ENCODE peak calls at places on chromosomes 3 and 15, in eight cellular contexts. Y is omental fat pad, T is foreskin fibroblast, C is neural crest cell, M is SK-N-SH, D is psoas muscle, G is cardiac muscle cell, Z is H9. L is an unnamed sample.
A peak's percentile ranks its signal among the peaks of the same experiment; 100 is the strongest.

GRCh38 chr15:88708256-88709054 is 69.6 kb downstream of the ISG20 start:
- DNase-seq in G (peak; percentile 9), C (no peak), Z (no peak), M (no peak), T (peak; percentile 83), D (no peak), Y (no peak), L (no peak)

GRCh38 chr3:123750659-123751420 is 133.3 kb downstream of the MYLK start:
- DNase-seq in G (peak; percentile 90), D (no peak), T (peak; percentile 92), M (no peak), Y (no peak), Z (peak; percentile 48), C (no peak), L (no peak)

GRCh38 chr3:127226451-127226850 is 33.5 kb downstream of the PRR23E start:
- DNase-seq in T (no peak), Z (no peak), D (no peak), G (peak; percentile 23), Y (no peak), C (no peak), M (no peak), L (no peak)

GRCh38 chr3:32045091-32045964 is 61.1 kb upstream of the GPD1L start:
- DNase-seq in G (peak; percentile 79), C (no peak), D (no peak), Y (peak; percentile 24), Z (peak; percentile 38), M (peak; percentile 9), T (peak; percentile 66), L (peak; percentile 10)

GRCh38 chr15:33852094-33852493 is 116.2 kb upstream of the CHRM5 start:
- DNase-seq in M (no peak), T (no peak), C (no peak), D (no peak), Z (no peak), G (peak; percentile 52), Y (no peak), L (no peak)

GRCh38 chr15:82894971-82895520 is 57.5 kb downstream of the HOMER2 start:
- DNase-seq in Y (no peak), T (no peak), C (no peak), G (no peak), Z (no peak), D (no peak), M (peak; percentile 72), L (no peak)

GRCh38 chr3:4583441-4583840 is 90.3 kb downstream of the ITPR1 start:
- DNase-seq in G (peak; percentile 84), D (no peak), T (no peak), Y (no peak), C (no peak), Z (no peak), M (no peak), L (no peak)

GRCh38 chr3:174547801-174548200 is 311.3 kb upstream of the NAALADL2 start:
- DNase-seq in G (no peak), Z (no peak), M (no peak), T (no peak), D (no peak), Y (no peak), C (no peak), L (no peak)

GRCh38 chr3:12193485-12194165 is 34.9 kb upstream of the TIMP4 start:
- DNase-seq in D (no peak), T (peak; percentile 98), G (peak; percentile 98), M (no peak), Y (no peak), C (no peak), Z (no peak), L (no peak)

GRCh38 chr3:39299279-39299678 is 19.4 kb upstream of the CX3CR1 start:
- DNase-seq in Z (no peak), T (no peak), G (no peak), Y (no peak), D (no peak), C (no peak), M (no peak), L (no peak)

GRCh38 chr3:12871404-12871983 is 30.1 kb upstream of the RPL32 start:
- DNase-seq in Y (no peak), G (no peak), C (no peak), M (no peak), D (peak; percentile 79), Z (no peak), T (no peak), L (no peak)

GRCh38 chr3:183328164-183328563 is 75.1 kb downstream of the B3GNT5 start:
- DNase-seq in D (no peak), Z (no peak), C (no peak), G (no peak), Y (no peak), T (no peak), M (no peak), L (no peak)

GRCh38 chr3:151308089-151308488 is 8.5 kb downstream of the GPR87 start:
- DNase-seq in Y (no peak), G (no peak), Z (no peak), D (no peak), C (no peak), T (no peak), M (no peak), L (no peak)

GRCh38 chr3:190694335-190695001 is 168.0 kb downstream of the GMNC start:
- DNase-seq in T (no peak), Z (no peak), G (no peak), Y (no peak), C (no peak), D (no peak), M (no peak), L (no peak)

GRCh38 chr3:107208100-107208499 is 169.1 kb upstream of the CCDC54 start:
- DNase-seq in M (no peak), T (peak; percentile 94), Y (no peak), D (no peak), Z (no peak), C (no peak), G (peak; percentile 98), L (peak; percentile 27)

GRCh38 chr3:11914041-11914440 is 67.4 kb upstream of the TAMM41 start:
- DNase-seq in C (no peak), T (no peak), Y (no peak), M (no peak), Z (peak; percentile 10), G (no peak), D (no peak), L (no peak)

GRCh38 chr3:149224736-149225594 is 3.3 kb upstream of the CP start:
- DNase-seq in G (peak; percentile 84), D (no peak), M (peak; percentile 16), T (peak; percentile 75), Z (no peak), Y (no peak), C (no peak), L (no peak)

GRCh38 chr3:76134166-76134565 is 348.8 kb upstream of the ZNF717 start:
- DNase-seq in D (no peak), Y (no peak), M (no peak), G (no peak), Z (no peak), C (no peak), T (no peak), L (no peak)

GRCh38 chr3:56916697-56917336 is 115.1 kb upstream of the ARHGEF3 start:
- DNase-seq in Z (no peak), T (no peak), D (no peak), G (no peak), M (no peak), C (no peak), Y (no peak), L (no peak)

GRCh38 chr15:63610209-63610841 is 13.1 kb downstream of the FBXL22 start:
- DNase-seq in M (peak; percentile 79), T (peak; percentile 81), C (peak; percentile 63), Z (peak; percentile 83), D (peak; percentile 74), G (peak; percentile 82), Y (no peak), L (peak; percentile 57)

GRCh38 chr3:148006508-148006907 is 597.3 kb downstream of the ZIC1 start:
- DNase-seq in G (peak; percentile 49), Z (no peak), Y (no peak), M (no peak), T (peak; percentile 31), D (no peak), C (no peak), L (no peak)

GRCh38 chr15:29430124-29430523 is 160.5 kb upstream of the NSMCE3 start:
- DNase-seq in G (no peak), D (no peak), T (no peak), Z (no peak), M (no peak), Y (no peak), C (no peak), L (no peak)

GRCh38 chr3:195240171-195240701 is 30.7 kb downstream of the XXYLT1 start:
- DNase-seq in Z (no peak), C (no peak), G (no peak), Y (peak; percentile 13), D (peak; percentile 83), T (no peak), M (no peak), L (no peak)

GRCh38 chr3:14418670-14419250 is 16.4 kb downstream of the SLC6A6 start:
- DNase-seq in D (no peak), C (no peak), Z (no peak), T (no peak), Y (no peak), G (no peak), M (no peak), L (no peak)
- TF ChIP-seq CTCF in D (no peak), C (no peak), Z (no peak), T (no peak), Y (no peak), G (no peak), M (no peak), L (no peak)

GRCh38 chr3:109018828-109019227 is 65.1 kb upstream of the GUCA1C start:
- DNase-seq in G (no peak), M (no peak), D (no peak), Z (peak; percentile 43), Y (no peak), T (no peak), C (no peak), L (no peak)
- TF ChIP-seq CTCF in G (peak; percentile 10), M (no peak), D (no peak), Z (peak; percentile 28), Y (no peak), T (no peak), C (no peak), L (no peak)

DNA sequence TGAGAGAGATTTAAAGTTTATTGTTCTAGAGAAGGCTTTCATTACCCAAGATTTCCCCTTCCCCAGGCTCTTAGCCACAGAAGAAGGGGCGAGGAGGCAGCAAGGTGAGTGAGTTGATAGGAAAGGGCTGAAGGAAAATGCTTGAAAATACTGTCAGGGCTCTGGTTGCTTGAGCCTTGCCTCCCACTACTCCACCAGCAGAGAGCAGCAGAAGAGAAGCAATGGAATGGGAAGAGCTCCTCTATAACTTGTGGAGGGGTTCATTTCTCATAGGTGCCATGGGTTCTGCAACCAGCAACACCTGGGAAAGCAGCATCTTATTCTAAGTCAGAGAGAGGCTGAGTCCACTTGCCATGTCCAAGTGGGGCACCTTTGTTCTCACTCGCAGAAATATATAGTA is 184.0 kb upstream of the CNTN6 start:
- DNase-seq in Z (peak; percentile 48), T (no peak), G (no peak), Y (no peak), M (peak; percentile 5), D (no peak), C (no peak), L (no peak)
- TF ChIP-seq CTCF in Z (peak; percentile 70), T (no peak), G (no peak), Y (no peak), M (peak; percentile 13), D (no peak), C (peak; percentile 56), L (peak; percentile 29)

GRCh38 chr15:61935493-61935892 is 124.8 kb downstream of the VPS13C start:
- DNase-seq in G (no peak), M (no peak), D (no peak), T (no peak), Y (no peak), Z (no peak), C (no peak), L (no peak)

GRCh38 chr15:61938249-61938648 is 122.0 kb downstream of the VPS13C start:
- DNase-seq in Z (no peak), Y (no peak), C (no peak), D (no peak), M (no peak), G (no peak), T (no peak), L (no peak)

GRCh38 chr15:61936528-61937195 is 123.6 kb downstream of the VPS13C start:
- DNase-seq in G (no peak), T (no peak), Z (no peak), M (peak; percentile 47), C (no peak), D (no peak), Y (no peak), L (no peak)
- TF ChIP-seq CTCF in G (no peak), T (no peak), Z (no peak), M (no peak), C (no peak), D (no peak), Y (no peak), L (no peak)

L was measured in nephron progenitor cell.